ENCODE peak calls at places on chromosomes 3 and 15, in ten cellular contexts. C, S, V, M, Q, G, R, I, K and E are unnamed samples.

GRCh38 chr3:170868577-170869239 is 1.3 kb downstream of the RPL22L1 start:
- DNase-seq in C (peak; percentile 17), S (no peak), V (no peak), M (peak; percentile 44), Q (no peak), G (no peak), R (no peak), I (no peak), K (no peak), E (no peak)

GRCh38 chr3:65146149-65146548 is 458.3 kb upstream of the ADAMTS9 start:
- DNase-seq in C (no peak), S (no peak), V (no peak), M (no peak), Q (no peak), G (no peak), R (no peak), I (no peak), K (no peak), E (no peak)

GRCh38 chr15:96343529-96344072 is 13.1 kb downstream of the NR2F2 start:
- DNase-seq in C (no peak), S (peak; percentile 36), V (peak; percentile 60), M (peak; percentile 15), Q (no peak), G (no peak), R (no peak), I (no peak), K (no peak), E (no peak)

GRCh38 chr3:10815487-10815886 is 541 bp upstream of the SLC6A11 start:
- DNase-seq in C (no peak), S (no peak), V (no peak), M (no peak), Q (peak; percentile 64), G (no peak), R (no peak), I (no peak), K (no peak), E (no peak)

GRCh38 chr3:165194477-165195135 is 1.6 kb downstream of the SLITRK3 start:
- DNase-seq in C (no peak), S (no peak), V (no peak), M (no peak), Q (no peak), G (no peak), R (no peak), I (no peak), K (no peak), E (no peak)

GRCh38 chr3:89656388-89656787 is 549.0 kb downstream of the EPHA3 start:
- DNase-seq in C (no peak), S (no peak), V (no peak), M (no peak), Q (no peak), G (no peak), R (no peak), I (no peak), K (no peak), E (no peak)

GRCh38 chr3:155362808-155363689 is 69.6 kb upstream of the STRIT1 start:
- DNase-seq in C (no peak), S (no peak), V (no peak), M (no peak), Q (no peak), G (no peak), R (no peak), I (no peak), K (no peak), E (no peak)

GRCh38 chr3:71447803-71448202 is 135.7 kb downstream of the FOXP1 start:
- DNase-seq in C (no peak), S (no peak), V (no peak), M (no peak), Q (no peak), G (no peak), R (no peak), I (no peak), K (no peak), E (no peak)

GRCh38 chr3:187021748-187022402 is 91.5 kb downstream of the ST6GAL1 start:
- DNase-seq in C (no peak), S (no peak), V (no peak), M (peak; percentile 15), Q (no peak), G (no peak), R (no peak), I (no peak), K (no peak), E (no peak)

GRCh38 chr3:194091141-194091540 is 44.8 kb upstream of the HES1 start:
- DNase-seq in C (no peak), S (no peak), V (no peak), M (no peak), Q (no peak), G (no peak), R (no peak), I (no peak), K (no peak), E (no peak)

GRCh38 chr15:39589193-39589814 is 8.4 kb downstream of the THBS1 start:
- DNase-seq in C (no peak), S (no peak), V (no peak), M (no peak), Q (no peak), G (no peak), R (no peak), I (no peak), K (no peak), E (no peak)

GRCh38 chr3:110811050-110811449 is 260.6 kb upstream of the NECTIN3 start:
- DNase-seq in C (no peak), S (no peak), V (no peak), M (no peak), Q (no peak), G (no peak), R (no peak), I (no peak), K (no peak), E (no peak)

GRCh38 chr15:57375827-57376694 is at the start of gene CGNL1:
- DNase-seq in C (no peak), S (peak; percentile 49), V (peak; percentile 79), M (no peak), Q (no peak), G (no peak), R (no peak), I (peak; percentile 57), K (peak; percentile 1), E (peak; percentile 74)

GRCh38 chr15:60737217-60737616 is 258.3 kb upstream of the ICE2 start:
- DNase-seq in C (no peak), S (no peak), V (no peak), M (no peak), Q (no peak), G (no peak), R (no peak), I (no peak), K (no peak), E (no peak)

GRCh38 chr3:134299185-134299887 is 48.7 kb upstream of the RYK start:
- DNase-seq in C (no peak), S (peak; percentile 22), V (no peak), M (no peak), Q (no peak), G (no peak), R (no peak), I (no peak), K (no peak), E (no peak)

GRCh38 chr15:98625614-98626013 is 22.7 kb upstream of the IGF1R start:
- DNase-seq in C (no peak), S (no peak), V (no peak), M (no peak), Q (no peak), G (no peak), R (no peak), I (no peak), K (no peak), E (no peak)

GRCh38 chr15:71089801-71090200 is 25.5 kb upstream of the THSD4 start:
- DNase-seq in C (no peak), S (no peak), V (no peak), M (no peak), Q (no peak), G (no peak), R (no peak), I (no peak), K (no peak), E (no peak)

GRCh38 chr3:196938124-196938523 is 4.2 kb downstream of the NCBP2 start:
- DNase-seq in C (no peak), S (no peak), V (no peak), M (no peak), Q (no peak), G (no peak), R (no peak), I (no peak), K (no peak), E (no peak)

GRCh38 chr3:20837676-20838302 is 651.8 kb upstream of the SGO1 start:
- DNase-seq in C (no peak), S (no peak), V (no peak), M (no peak), Q (no peak), G (no peak), R (no peak), I (no peak), K (no peak), E (no peak)

GRCh38 chr3:146165370-146165769 is 4.4 kb upstream of the PLOD2 start:
- DNase-seq in C (no peak), S (no peak), V (no peak), M (no peak), Q (no peak), G (no peak), R (no peak), I (no peak), K (no peak), E (no peak)